ENCODE peak calls at places on chromosomes 13 and 19, in six cellular contexts. U is GDM1; W is fibroblast of the conjunctiva; Q is OCI-M1; B is nucleus accumbens; T is stimulated activated CD4-positive, alpha-beta T cell treated with anti-CD3 and anti-CD28 coated beads, Interleukin-4, amount 100 ng/mL, for 24 hours. E is an unnamed sample.

GRCh38 chr13:106210327-106210726 is 325.1 kb downstream of the EFNB2 start:
- DNase-seq in T (no peak), U (no peak), B (no peak), W (no peak), Q (peak; percentile 12), E (no peak)

GRCh38 chr13:31199849-31200635 is at the start of gene B3GLCT:
- DNase-seq in W (peak; percentile 45), T (peak; percentile 78), B (peak; percentile 74), U (peak; percentile 79), Q (peak; percentile 76), E (peak; percentile 26)

GRCh38 chr13:72851678-72852014 is 69.7 kb downstream of the PIBF1 start:
- DNase-seq in U (no peak), T (no peak), Q (no peak), B (no peak), W (no peak), E (no peak)

GRCh38 chr19:50921391-50922315 is 10.5 kb upstream of the KLK4 start:
- DNase-seq in W (no peak), T (no peak), B (no peak), Q (peak; percentile 60), U (no peak), E (no peak)

GRCh38 chr13:113906566-113906965 is 42.7 kb upstream of the GAS6 start:
- DNase-seq in B (no peak), U (no peak), W (no peak), T (no peak), Q (no peak), E (no peak)

GRCh38 chr13:54628383-54628782 is 1599.8 kb downstream of the OLFM4 start:
- DNase-seq in U (no peak), W (no peak), B (no peak), T (no peak), Q (no peak), E (no peak)

GRCh38 chr19:18588611-18589379 is at the start of gene REX1BD:
- DNase-seq in Q (peak; percentile 95), U (peak; percentile 90), W (peak; percentile 72), T (peak; percentile 87), B (peak; percentile 68), E (peak; percentile 80)

GRCh38 chr19:43430142-43430710 is 15.5 kb downstream of the TEX101 start:
- DNase-seq in U (no peak), Q (peak; percentile 22), T (no peak), B (no peak), W (no peak), E (no peak)

GRCh38 chr19:3986260-3987041 is 1.2 kb upstream of the EEF2 start:
- DNase-seq in W (peak; percentile 71), T (peak; percentile 68), B (peak; percentile 33), U (peak; percentile 61), Q (peak; percentile 88), E (no peak)

GRCh38 chr13:111336666-111337065 is 16.2 kb downstream of the TEX29 start:
- DNase-seq in T (no peak), Q (no peak), U (no peak), B (no peak), W (peak; percentile 3), E (no peak)

GRCh38 chr13:92074658-92075057 is 676.2 kb downstream of the GPC5 start:
- DNase-seq in U (no peak), Q (peak; percentile 67), T (no peak), B (no peak), W (no peak), E (no peak)

GRCh38 chr19:9865732-9866627 is 30.9 kb downstream of the PIN1 start:
- DNase-seq in U (no peak), W (no peak), T (peak; percentile 19), Q (no peak), B (no peak), E (no peak)

GRCh38 chr13:26887594-26887993 is 127.0 kb upstream of the GPR12 start:
- DNase-seq in U (no peak), B (no peak), Q (no peak), W (no peak), T (no peak), E (no peak)

GRCh38 chr19:3479177-3479818 is 1.0 kb downstream of the SMIM24 start:
- DNase-seq in W (no peak), B (no peak), U (peak; percentile 90), Q (peak; percentile 78), T (peak; percentile 41), E (peak; percentile 94)

GRCh38 chr19:55091955-55092354 is 16.3 kb downstream of the EPS8L1 start:
- DNase-seq in W (no peak), T (no peak), Q (no peak), U (no peak), B (no peak), E (no peak)

GRCh38 chr13:113022391-113023216 is 53.6 kb downstream of the MCF2L start:
- DNase-seq in U (no peak), Q (no peak), W (no peak), B (no peak), T (no peak), E (no peak)

GRCh38 chr19:6417713-6418561 is 6.7 kb downstream of the KHSRP start:
- DNase-seq in Q (no peak), U (no peak), B (peak; percentile 39), W (no peak), T (no peak), E (no peak)

GRCh38 chr13:88707652-88708051 is 1036.5 kb downstream of the SLITRK5 start:
- DNase-seq in B (no peak), U (peak; percentile 94), W (no peak), Q (peak; percentile 12), T (no peak), E (peak; percentile 76)

GRCh38 chr13:98222081-98222554 is 45.0 kb upstream of the RNF113B start:
- DNase-seq in W (no peak), U (no peak), T (no peak), Q (peak; percentile 10), B (no peak), E (no peak)

GRCh38 chr13:99133230-99133629 is 67.4 kb upstream of the UBAC2 start:
- DNase-seq in W (no peak), Q (no peak), B (no peak), T (no peak), U (no peak), E (no peak)

GRCh38 chr19:35669974-35670373 is 3.7 kb downstream of the UPK1A start:
- DNase-seq in U (no peak), B (no peak), W (no peak), Q (no peak), T (no peak), E (no peak)

GRCh38 chr13:95540848-95541247 is 11.7 kb upstream of the CLDN10 start:
- DNase-seq in W (no peak), U (no peak), T (no peak), Q (no peak), B (peak; percentile 33), E (no peak)

GRCh38 chr13:87887459-87888123 is 216.4 kb downstream of the SLITRK5 start:
- DNase-seq in W (no peak), U (no peak), Q (no peak), B (no peak), T (no peak), E (no peak)